ENCODE peak calls at places on chromosome 21, in eight cellular contexts. One of them, this sample, is unnamed.

GRCh38 chr21:43908167-43908566 is 43.1 kb downstream of the AGPAT3 start:
- DNase-seq in spleen: no peak
- DNase-seq in upper lobe of left lung: no peak
- DNase-seq in sigmoid colon: peak; percentile 64
- DNase-seq in GM12878: no peak
- DNase-seq in esophagus muscularis mucosa: no peak
- DNase-seq in suprapubic skin: peak; percentile 71
- DNase-seq in stomach: no peak
- DNase-seq in this sample: no peak

GRCh38 chr21:43196789-43197188 is 28.0 kb downstream of the CRYAA start:
- DNase-seq in suprapubic skin: peak; percentile 81
- DNase-seq in esophagus muscularis mucosa: no peak
- DNase-seq in spleen: peak; percentile 12
- DNase-seq in stomach: peak; percentile 73
- DNase-seq in sigmoid colon: peak; percentile 35
- DNase-seq in upper lobe of left lung: no peak
- DNase-seq in GM12878: no peak
- DNase-seq in this sample: peak; percentile 75

GRCh38 chr21:17775431-17776126 is 43.6 kb downstream of the C21orf91 start:
- DNase-seq in stomach: no peak
- DNase-seq in sigmoid colon: no peak
- DNase-seq in upper lobe of left lung: peak; percentile 24
- DNase-seq in GM12878: peak; percentile 63
- DNase-seq in spleen: peak; percentile 87
- DNase-seq in esophagus muscularis mucosa: no peak
- DNase-seq in suprapubic skin: no peak
- DNase-seq in this sample: peak; percentile 42

GRCh38 chr21:31282095-31282709 is 61.9 kb downstream of the TIAM1 start:
- DNase-seq in upper lobe of left lung: no peak
- DNase-seq in stomach: peak; percentile 37
- DNase-seq in suprapubic skin: no peak
- DNase-seq in sigmoid colon: no peak
- DNase-seq in esophagus muscularis mucosa: no peak
- DNase-seq in spleen: no peak
- DNase-seq in GM12878: no peak
- DNase-seq in this sample: peak; percentile 8

GRCh38 chr21:28375708-28376385 is 616.8 kb downstream of the LTN1 start:
- DNase-seq in spleen: no peak
- DNase-seq in upper lobe of left lung: no peak
- DNase-seq in suprapubic skin: no peak
- DNase-seq in sigmoid colon: no peak
- DNase-seq in GM12878: no peak
- DNase-seq in stomach: no peak
- DNase-seq in esophagus muscularis mucosa: no peak
- DNase-seq in this sample: no peak

GRCh38 chr21:44998621-44999427 is 59.0 kb downstream of the SLX9 start:
- DNase-seq in spleen: peak; percentile 68
- DNase-seq in sigmoid colon: peak; percentile 61
- DNase-seq in esophagus muscularis mucosa: no peak
- DNase-seq in suprapubic skin: no peak
- DNase-seq in stomach: no peak
- DNase-seq in upper lobe of left lung: peak; percentile 78
- DNase-seq in GM12878: no peak
- DNase-seq in this sample: no peak

GRCh38 chr21:31530918-31531705 is 128.4 kb upstream of the SOD1 start:
- DNase-seq in upper lobe of left lung: no peak
- DNase-seq in stomach: peak; percentile 77
- DNase-seq in sigmoid colon: no peak
- DNase-seq in suprapubic skin: no peak
- DNase-seq in GM12878: no peak
- DNase-seq in esophagus muscularis mucosa: no peak
- DNase-seq in spleen: no peak
- DNase-seq in this sample: peak; percentile 69

GRCh38 chr21:21003701-21004100 is 5.5 kb downstream of the NCAM2 start:
- DNase-seq in GM12878: no peak
- DNase-seq in sigmoid colon: no peak
- DNase-seq in esophagus muscularis mucosa: no peak
- DNase-seq in spleen: no peak
- DNase-seq in stomach: no peak
- DNase-seq in suprapubic skin: no peak
- DNase-seq in upper lobe of left lung: no peak
- DNase-seq in this sample: no peak

GRCh38 chr21:31351973-31352372 is 7.9 kb upstream of the TIAM1 start:
- DNase-seq in esophagus muscularis mucosa: no peak
- DNase-seq in sigmoid colon: no peak
- DNase-seq in spleen: no peak
- DNase-seq in upper lobe of left lung: no peak
- DNase-seq in GM12878: no peak
- DNase-seq in suprapubic skin: no peak
- DNase-seq in stomach: no peak
- DNase-seq in this sample: no peak

GRCh38 chr21:43991447-43991991 is 20.6 kb upstream of the TRAPPC10 start:
- DNase-seq in sigmoid colon: peak; percentile 53
- DNase-seq in GM12878: no peak
- DNase-seq in upper lobe of left lung: peak; percentile 65
- DNase-seq in stomach: no peak
- DNase-seq in suprapubic skin: no peak
- DNase-seq in esophagus muscularis mucosa: no peak
- DNase-seq in spleen: peak; percentile 80
- DNase-seq in this sample: no peak

GRCh38 chr21:17352937-17353655 is 159.7 kb upstream of the CXADR start:
- DNase-seq in suprapubic skin: no peak
- DNase-seq in GM12878: no peak
- DNase-seq in upper lobe of left lung: no peak
- DNase-seq in stomach: no peak
- DNase-seq in spleen: no peak
- DNase-seq in esophagus muscularis mucosa: no peak
- DNase-seq in sigmoid colon: no peak
- DNase-seq in this sample: no peak

GRCh38 chr21:29300547-29301138 is 1.9 kb downstream of the BACH1 start:
- DNase-seq in spleen: no peak
- DNase-seq in upper lobe of left lung: no peak
- DNase-seq in suprapubic skin: no peak
- DNase-seq in esophagus muscularis mucosa: no peak
- DNase-seq in GM12878: peak; percentile 92
- DNase-seq in stomach: no peak
- DNase-seq in sigmoid colon: no peak
- DNase-seq in this sample: no peak

GRCh38 chr21:44590311-44590721 is 2.0 kb downstream of the KRTAP10-6 start:
- DNase-seq in spleen: no peak
- DNase-seq in esophagus muscularis mucosa: peak; percentile 42
- DNase-seq in upper lobe of left lung: no peak
- DNase-seq in suprapubic skin: peak; percentile 81
- DNase-seq in GM12878: no peak
- DNase-seq in stomach: no peak
- DNase-seq in sigmoid colon: no peak
- DNase-seq in this sample: no peak

GRCh38 chr21:18914570-18914969 is 511.0 kb upstream of the TMPRSS15 start:
- DNase-seq in GM12878: no peak
- DNase-seq in upper lobe of left lung: no peak
- DNase-seq in spleen: no peak
- DNase-seq in suprapubic skin: no peak
- DNase-seq in stomach: no peak
- DNase-seq in sigmoid colon: no peak
- DNase-seq in esophagus muscularis mucosa: no peak
- DNase-seq in this sample: no peak

GRCh38 chr21:31343680-31344480 is at the start of gene TIAM1:
- DNase-seq in stomach: peak; percentile 43
- DNase-seq in sigmoid colon: peak; percentile 80
- DNase-seq in suprapubic skin: no peak
- DNase-seq in upper lobe of left lung: peak; percentile 82
- DNase-seq in spleen: no peak
- DNase-seq in esophagus muscularis mucosa: peak; percentile 93
- DNase-seq in GM12878: no peak
- DNase-seq in this sample: peak; percentile 36

GRCh38 chr21:31973402-31973944 is 100.7 kb downstream of the HUNK start:
- DNase-seq in GM12878: no peak
- DNase-seq in suprapubic skin: no peak
- DNase-seq in sigmoid colon: no peak
- DNase-seq in esophagus muscularis mucosa: no peak
- DNase-seq in spleen: no peak
- DNase-seq in stomach: no peak
- DNase-seq in upper lobe of left lung: no peak
- DNase-seq in this sample: no peak

GRCh38 chr21:17270234-17270633 is 242.6 kb upstream of the CXADR start:
- DNase-seq in GM12878: no peak
- DNase-seq in upper lobe of left lung: no peak
- DNase-seq in sigmoid colon: peak; percentile 75
- DNase-seq in suprapubic skin: no peak
- DNase-seq in spleen: no peak
- DNase-seq in stomach: no peak
- DNase-seq in esophagus muscularis mucosa: no peak
- DNase-seq in this sample: no peak

GRCh38 chr21:44925027-44925755 is 4.5 kb upstream of the ITGB2 start:
- DNase-seq in spleen: peak; percentile 44
- DNase-seq in sigmoid colon: no peak
- DNase-seq in esophagus muscularis mucosa: no peak
- DNase-seq in stomach: no peak
- DNase-seq in GM12878: no peak
- DNase-seq in upper lobe of left lung: no peak
- DNase-seq in suprapubic skin: no peak
- DNase-seq in this sample: no peak

GRCh38 chr21:43712268-43712942 is 6.5 kb upstream of the PDXK start:
- DNase-seq in spleen: no peak
- DNase-seq in esophagus muscularis mucosa: no peak
- DNase-seq in upper lobe of left lung: no peak
- DNase-seq in suprapubic skin: no peak
- DNase-seq in GM12878: no peak
- DNase-seq in sigmoid colon: no peak
- DNase-seq in stomach: peak; percentile 84
- DNase-seq in this sample: peak; percentile 89

DNA sequence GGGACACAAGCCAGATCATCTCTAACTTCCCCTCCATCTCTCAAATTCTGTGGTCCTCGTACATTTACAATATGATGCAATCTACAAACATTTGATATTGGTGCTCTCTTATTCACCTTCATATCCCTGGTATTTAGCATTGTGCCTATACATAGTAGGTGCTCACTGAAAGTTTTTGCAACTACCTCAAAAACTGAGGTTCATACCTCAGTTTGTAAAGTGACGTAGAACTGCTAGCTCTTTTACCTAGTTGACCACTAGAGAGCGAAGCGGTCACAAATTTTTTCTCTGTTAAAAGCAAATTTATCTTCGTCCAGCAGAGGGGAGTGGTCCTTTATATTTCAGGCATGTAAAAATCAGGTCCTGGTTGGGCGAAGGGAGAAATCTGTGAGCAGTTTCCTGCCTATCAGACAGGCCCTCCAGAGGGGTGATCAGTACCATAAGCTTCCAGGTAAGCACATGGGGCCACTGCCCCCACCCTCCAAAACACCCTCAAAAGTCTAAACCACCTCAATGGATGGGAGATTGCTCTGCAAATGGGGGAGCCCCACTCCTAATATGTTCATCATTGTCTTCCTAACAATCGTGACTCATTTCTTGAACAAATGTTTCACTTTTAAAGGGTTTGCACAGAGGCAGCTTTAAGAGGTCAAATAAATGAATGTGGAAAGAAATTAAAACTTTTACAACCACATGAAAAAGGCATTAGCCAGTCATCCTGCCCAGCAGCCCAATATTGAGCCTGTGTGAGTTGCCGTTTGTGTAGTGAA is 10.6 kb upstream of the HLCS start:
- DNase-seq in suprapubic skin: no peak
- DNase-seq in esophagus muscularis mucosa: no peak
- DNase-seq in sigmoid colon: no peak
- DNase-seq in upper lobe of left lung: no peak
- DNase-seq in spleen: no peak
- DNase-seq in GM12878: peak; percentile 59
- DNase-seq in stomach: no peak
- DNase-seq in this sample: peak; percentile 17
- H3K4me3 ChIP-seq in suprapubic skin: no peak overlapping the region
- H3K4me3 ChIP-seq in esophagus muscularis mucosa: no peak overlapping the region
- H3K4me3 ChIP-seq in sigmoid colon: no peak overlapping the region
- H3K4me3 ChIP-seq in upper lobe of left lung: no peak overlapping the region
- H3K4me3 ChIP-seq in spleen: no peak overlapping the region
- H3K4me3 ChIP-seq in GM12878: peak overlapping the region; percentile 17
- H3K4me3 ChIP-seq in stomach: no peak overlapping the region
- H3K4me3 ChIP-seq in this sample: no peak overlapping the region

DNA sequence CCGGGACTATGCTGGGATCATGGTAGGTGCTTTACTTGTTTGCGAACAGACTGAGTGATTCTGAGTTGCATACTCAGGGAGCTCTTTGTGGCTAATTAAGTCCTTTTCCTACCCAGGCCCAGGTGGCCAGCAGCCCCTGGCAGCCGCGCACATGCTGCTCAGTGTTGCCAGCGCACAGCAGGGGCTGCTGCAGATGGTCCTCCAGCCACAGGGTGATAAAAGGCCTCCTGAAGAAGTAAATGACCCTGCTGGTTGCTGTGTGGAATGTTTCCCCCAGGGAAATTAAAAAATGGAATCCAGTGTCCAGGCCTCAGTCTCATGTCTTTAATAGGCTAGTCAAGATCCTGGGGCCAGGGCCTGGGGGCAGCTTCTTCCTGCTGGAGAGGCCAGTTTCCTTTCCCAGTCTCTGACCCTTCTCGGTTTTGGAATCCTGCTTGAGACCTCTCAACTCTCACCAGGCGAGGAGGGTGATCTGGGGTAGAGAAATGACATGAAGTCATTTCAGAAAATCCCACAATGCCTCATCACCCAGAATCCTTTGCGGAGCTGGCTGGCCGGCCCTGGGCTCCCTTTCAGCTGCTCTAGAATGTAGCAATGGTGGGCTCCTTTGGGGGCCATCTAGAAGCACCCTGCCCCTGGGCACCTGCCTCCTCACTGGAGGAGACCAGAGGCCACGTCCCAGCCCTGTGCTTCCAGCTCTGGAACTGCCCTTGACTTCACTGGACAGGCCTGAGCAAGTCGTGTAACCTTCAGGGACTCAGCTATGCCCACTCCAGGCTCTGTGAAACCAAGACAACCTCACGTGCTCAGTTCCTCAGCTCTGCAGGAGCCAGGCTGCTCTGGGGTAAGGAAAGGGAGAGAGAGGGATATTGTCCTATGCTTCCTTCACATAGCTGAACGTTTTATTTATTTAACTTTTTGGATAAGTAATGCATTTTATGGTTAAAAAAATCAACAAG is 131.4 kb downstream of the MRPS6 start:
- DNase-seq in stomach: no peak
- DNase-seq in GM12878: no peak
- DNase-seq in sigmoid colon: no peak
- DNase-seq in suprapubic skin: no peak
- DNase-seq in upper lobe of left lung: peak; percentile 46
- DNase-seq in spleen: no peak
- DNase-seq in esophagus muscularis mucosa: no peak
- DNase-seq in this sample: no peak
- TF ChIP-seq POLR2A in stomach: no peak
- TF ChIP-seq POLR2A in GM12878: no peak
- TF ChIP-seq POLR2A in sigmoid colon: no peak
- TF ChIP-seq POLR2A in suprapubic skin: no peak
- TF ChIP-seq POLR2A in upper lobe of left lung: no peak
- TF ChIP-seq POLR2A in spleen: no peak
- TF ChIP-seq POLR2A in esophagus muscularis mucosa: no peak
- TF ChIP-seq POLR2A in this sample: no peak

GRCh38 chr21:25863031-25863430 is 128.3 kb downstream of the GABPA start:
- DNase-seq in spleen: no peak
- DNase-seq in stomach: no peak
- DNase-seq in esophagus muscularis mucosa: no peak
- DNase-seq in suprapubic skin: no peak
- DNase-seq in upper lobe of left lung: no peak
- DNase-seq in GM12878: no peak
- DNase-seq in sigmoid colon: no peak
- DNase-seq in this sample: no peak
- TF ChIP-seq POLR2AphosphoS5 in spleen: no peak
- TF ChIP-seq POLR2AphosphoS5 in stomach: no peak
- TF ChIP-seq POLR2AphosphoS5 in esophagus muscularis mucosa: no peak
- TF ChIP-seq POLR2AphosphoS5 in suprapubic skin: no peak
- TF ChIP-seq POLR2AphosphoS5 in upper lobe of left lung: no peak
- TF ChIP-seq POLR2AphosphoS5 in GM12878: no peak
- TF ChIP-seq POLR2AphosphoS5 in sigmoid colon: no peak
- TF ChIP-seq POLR2AphosphoS5 in this sample: no peak

GRCh38 chr21:42091899-42092508 is 20.9 kb downstream of the UMODL1 start:
- DNase-seq in GM12878: no peak
- DNase-seq in stomach: no peak
- DNase-seq in suprapubic skin: no peak
- DNase-seq in esophagus muscularis mucosa: no peak
- DNase-seq in sigmoid colon: no peak
- DNase-seq in spleen: peak; percentile 74
- DNase-seq in upper lobe of left lung: no peak
- DNase-seq in this sample: no peak
- H3K4me3 ChIP-seq in GM12878: no peak overlapping the region
- H3K4me3 ChIP-seq in stomach: no peak overlapping the region
- H3K4me3 ChIP-seq in suprapubic skin: no peak overlapping the region
- H3K4me3 ChIP-seq in esophagus muscularis mucosa: no peak overlapping the region
- H3K4me3 ChIP-seq in sigmoid colon: no peak overlapping the region
- H3K4me3 ChIP-seq in spleen: no peak overlapping the region
- H3K4me3 ChIP-seq in upper lobe of left lung: no peak overlapping the region
- H3K4me3 ChIP-seq in this sample: no peak overlapping the region

This sample was measured in transverse colon.